ENCODE peak calls at places on chromosomes 13 and 19, in four cellular contexts. T is heart left ventricle, O is heart right ventricle, B is spleen. A is an unnamed sample.

GRCh38 chr13:20359335-20359734 is 127.2 kb upstream of the GJB6 start:
- DNase-seq in T (no peak), O (no peak), B (no peak), A (no peak)

GRCh38 chr19:14385492-14385891 is 4.2 kb downstream of the ADGRE5 start:
- DNase-seq in T (no peak), O (no peak), B (peak; percentile 85), A (no peak)

GRCh38 chr13:56424246-56424645 is 716.5 kb upstream of the PRR20A start:
- DNase-seq in T (no peak), O (no peak), B (no peak), A (no peak)

GRCh38 chr13:35888327-35888940 is 242.7 kb downstream of the DCLK1 start:
- DNase-seq in T (no peak), O (no peak), B (no peak), A (no peak)

GRCh38 chr19:49315111-49315510 is 9.9 kb downstream of the SLC6A16 start:
- DNase-seq in T (no peak), O (no peak), B (no peak), A (no peak)

GRCh38 chr19:18428837-18429674 is 8.9 kb downstream of the ISYNA1 start:
- DNase-seq in T (peak; percentile 84), O (peak; percentile 76), B (peak; percentile 96), A (peak; percentile 67)

GRCh38 chr19:31350033-31350692 is 927 bp upstream of the TSHZ3 start:
- DNase-seq in T (peak; percentile 60), O (peak; percentile 51), B (peak; percentile 81), A (no peak)

GRCh38 chr13:46307554-46307953 is 79.5 kb downstream of the RUBCNL start:
- DNase-seq in T (no peak), O (no peak), B (no peak), A (no peak)

GRCh38 chr13:111011899-111012298 is 97.0 kb upstream of the ANKRD10 start:
- DNase-seq in T (no peak), O (no peak), B (no peak), A (no peak)

GRCh38 chr19:44845286-44845611 is 848 bp upstream of the NECTIN2 start:
- DNase-seq in T (no peak), O (no peak), B (peak; percentile 78), A (no peak)

GRCh38 chr19:4635763-4636135 is 3.6 kb upstream of the TNFAIP8L1 start:
- DNase-seq in T (no peak), O (no peak), B (no peak), A (no peak)

GRCh38 chr13:105278797-105279425 is 1256.6 kb downstream of the EFNB2 start:
- DNase-seq in T (no peak), O (no peak), B (no peak), A (no peak)

DNA sequence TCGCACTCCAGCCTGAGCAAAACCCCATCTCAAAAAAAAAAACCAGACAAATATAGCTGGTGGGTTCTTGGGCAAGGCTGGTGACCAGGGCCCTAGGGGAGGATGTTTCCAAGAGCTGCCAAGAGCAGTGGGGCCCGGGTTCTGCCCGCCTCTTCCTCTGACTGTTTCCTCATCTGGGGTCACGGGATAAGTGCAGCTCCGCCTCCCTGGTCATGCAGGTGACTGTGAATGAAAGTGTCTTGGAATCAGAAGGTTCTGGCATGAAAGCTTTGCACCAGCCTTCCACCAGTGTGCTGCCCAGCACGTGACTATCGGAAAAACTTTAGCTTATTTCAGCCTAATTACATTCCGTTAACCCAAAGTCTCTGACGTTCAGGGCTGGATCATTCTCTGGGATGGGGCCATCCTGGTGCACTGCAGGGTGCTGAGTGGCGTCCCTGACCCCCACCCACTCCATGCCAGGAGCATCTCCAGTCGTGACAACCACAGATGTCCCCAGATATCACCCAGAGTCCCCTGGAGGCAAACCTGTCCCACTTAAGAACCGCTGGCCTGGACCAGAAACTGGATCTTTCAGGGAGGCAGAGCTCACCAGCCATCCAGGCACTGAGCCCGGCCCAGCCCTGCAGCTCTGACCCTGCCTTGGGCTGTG is 85.6 kb downstream of the GNG7 start:
- DNase-seq in T (peak; percentile 46), O (peak; percentile 37), B (peak; percentile 93), A (no peak)
- H3K4me1 ChIP-seq in T (peaks cover 3% of the 10 kb centered on the region), O (peaks cover 21% of the 10 kb centered on the region), B (peaks cover 58% of the 10 kb centered on the region), A (peaks cover 21% of the 10 kb centered on the region)

GRCh38 chr19:40445637-40445944 is 1.5 kb upstream of the SERTAD3 start:
- DNase-seq in T (no peak), O (no peak), B (peak; percentile 79), A (no peak)

GRCh38 chr19:40443930-40444180 is 280 bp downstream of the SERTAD3 start:
- DNase-seq in T (no peak), O (no peak), B (no peak), A (no peak)

GRCh38 chr19:40445945-40446784 is 2.0 kb upstream of the SERTAD3 start:
- DNase-seq in T (no peak), O (no peak), B (no peak), A (no peak)

GRCh38 chr19:40444181-40445005 is at the start of gene SERTAD3:
- DNase-seq in T (peak; percentile 98), O (peak; percentile 97), B (peak; percentile 99), A (peak; percentile 98)

DNA sequence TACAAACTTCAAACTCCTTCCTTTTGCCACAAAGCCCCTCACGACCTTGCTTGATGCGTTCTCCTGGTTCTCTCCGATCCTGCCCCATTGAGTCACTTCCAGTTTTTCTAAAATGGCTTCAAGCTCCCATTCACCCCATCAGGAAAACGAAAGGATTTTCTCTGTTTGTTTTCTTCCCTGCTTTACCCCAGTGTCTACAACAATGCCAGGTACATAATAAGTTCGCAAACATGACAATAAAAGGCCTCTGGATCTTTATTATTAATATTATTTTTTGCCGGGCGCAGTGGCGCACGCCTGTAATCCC is 824 bp upstream of the SERTAD3 start:
- DNase-seq in T (no peak), O (no peak), B (no peak), A (no peak)
- H3K27ac ChIP-seq in T (peak overlapping the region; percentile 97), O (peak overlapping the region; percentile 97), B (peak overlapping the region; percentile 97), A (peak overlapping the region; percentile 94)

GRCh38 chr13:54078271-54078670 is 1049.7 kb downstream of the OLFM4 start:
- DNase-seq in T (no peak), O (no peak), B (no peak), A (no peak)
- H3K36me3 ChIP-seq in T (no peaks in the 10 kb centered on the region), O (no peaks in the 10 kb centered on the region), B (no peaks in the 10 kb centered on the region), A (no peaks in the 10 kb centered on the region)

GRCh38 chr19:16111160-16111908 is at the start of gene RAB8A:
- DNase-seq in T (peak; percentile 99), O (peak; percentile 99), B (peak; percentile 100), A (peak; percentile 99)

GRCh38 chr19:16115309-16116039 is 3.8 kb downstream of the RAB8A start:
- DNase-seq in T (no peak), O (no peak), B (no peak), A (no peak)

GRCh38 chr19:16113727-16114126 is 2.0 kb downstream of the RAB8A start:
- DNase-seq in T (no peak), O (no peak), B (no peak), A (no peak)

GRCh38 chr19:16111909-16112752 is 442 bp downstream of the RAB8A start:
- DNase-seq in T (no peak), O (no peak), B (no peak), A (no peak)

DNA sequence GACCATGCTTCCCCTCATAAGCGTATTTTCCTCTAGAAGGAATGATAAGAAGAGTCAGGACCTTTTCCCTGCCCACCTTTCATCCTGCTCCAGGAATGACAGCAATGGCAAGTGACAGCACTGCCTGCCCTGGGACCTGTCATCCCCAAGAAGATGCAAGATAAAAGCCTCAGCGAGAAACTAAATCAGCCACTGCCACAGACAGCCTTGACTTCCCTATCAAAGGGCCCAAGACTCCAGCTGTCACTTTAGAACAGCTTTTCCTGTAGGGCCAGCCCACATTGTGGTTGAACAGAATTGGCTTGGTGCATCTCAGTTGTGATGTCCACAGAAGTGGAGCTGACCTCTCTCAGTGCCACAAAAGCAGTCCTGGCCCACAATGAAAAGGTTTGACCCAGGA is 1.1 kb downstream of the RAB8A start:
- DNase-seq in T (no peak), O (no peak), B (no peak), A (no peak)
- H3K4me1 ChIP-seq in T (peaks cover 4% of the 10 kb centered on the region), O (peaks cover 29% of the 10 kb centered on the region), B (peaks cover 41% of the 10 kb centered on the region), A (peaks cover 36% of the 10 kb centered on the region)

GRCh38 chr13:23432589-23432988 is 913 bp downstream of the SACS start:
- DNase-seq in T (no peak), O (no peak), B (no peak), A (no peak)
- H3K27ac ChIP-seq in T (no peak overlapping the region), O (no peak overlapping the region), B (no peak overlapping the region), A (no peak overlapping the region)

DNA sequence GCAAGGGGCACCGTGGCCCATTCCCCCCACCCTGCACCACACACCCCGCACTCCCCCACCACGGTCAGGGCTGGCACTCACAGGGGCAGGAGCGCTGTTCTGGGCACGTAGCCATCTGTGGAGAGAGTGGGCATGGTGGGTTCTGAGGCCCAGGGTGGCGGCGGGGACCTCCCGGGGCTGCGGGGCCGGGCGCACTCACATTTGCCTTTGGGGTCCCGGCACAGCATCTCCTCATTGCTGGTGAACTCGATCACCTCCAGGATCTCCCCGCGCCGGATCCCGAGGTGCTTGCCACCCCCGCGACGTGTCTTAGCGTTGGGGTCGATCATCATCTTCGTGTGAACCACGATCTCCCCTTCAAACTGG is 12.1 kb downstream of the PRAM1 start:
- DNase-seq in T (no peak), O (no peak), B (peak; percentile 68), A (no peak)
- H3K36me3 ChIP-seq in T (peaks cover 11% of the 10 kb centered on the region), O (peaks cover 37% of the 10 kb centered on the region), B (peaks cover 70% of the 10 kb centered on the region), A (peaks cover 31% of the 10 kb centered on the region)

GRCh38 chr19:30244533-30244932 is 127.7 kb upstream of the ZNF536 start:
- DNase-seq in T (no peak), O (no peak), B (no peak), A (no peak)

GRCh38 chr19:30240904-30241695 is 131.1 kb upstream of the ZNF536 start:
- DNase-seq in T (no peak), O (no peak), B (no peak), A (no peak)

GRCh38 chr19:30249911-30250310 is 122.3 kb upstream of the ZNF536 start:
- DNase-seq in T (no peak), O (no peak), B (no peak), A (no peak)

DNA sequence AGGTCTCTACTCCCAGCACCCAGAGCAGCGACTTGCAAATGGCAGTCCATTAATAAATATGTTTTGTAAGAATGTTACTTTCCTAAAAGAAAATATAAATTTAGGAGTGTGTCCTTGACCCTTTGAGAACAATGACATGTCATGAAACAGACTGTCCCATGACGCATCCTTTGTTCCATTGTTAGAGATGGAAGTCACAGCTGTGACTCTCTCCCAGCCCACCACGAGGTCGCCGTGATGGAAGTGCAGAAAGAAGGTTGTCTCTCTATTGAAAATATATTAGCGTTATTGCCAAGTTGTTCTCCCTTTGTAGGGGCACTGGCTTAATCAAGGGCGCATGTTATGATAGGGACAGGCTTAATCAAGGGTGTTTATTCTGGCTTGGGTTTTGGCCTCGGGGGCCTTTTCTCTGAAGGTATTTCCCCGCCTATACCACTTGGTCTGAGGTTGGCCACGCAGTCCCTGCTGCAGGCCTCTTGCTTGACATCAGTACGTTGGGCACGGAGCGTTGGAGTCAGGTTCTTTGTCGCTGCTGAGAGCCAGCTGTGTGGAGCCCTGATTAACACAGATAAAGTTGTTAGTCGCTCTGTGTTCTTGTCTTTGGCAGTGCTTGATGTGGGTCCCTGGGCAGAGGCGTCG is 126.7 kb upstream of the ZNF536 start:
- DNase-seq in T (no peak), O (no peak), B (no peak), A (no peak)
- H3K4me1 ChIP-seq in T (no peaks in the 10 kb centered on the region), O (no peaks in the 10 kb centered on the region), B (no peaks in the 10 kb centered on the region), A (no peaks in the 10 kb centered on the region)

GRCh38 chr13:75556961-75557360 is 7.4 kb downstream of the UCHL3 start:
- DNase-seq in T (no peak), O (no peak), B (no peak), A (no peak)
- H3K27ac ChIP-seq in T (no peak overlapping the region), O (no peak overlapping the region), B (no peak overlapping the region), A (no peak overlapping the region)